ENCODE peak calls at places on chromosomes 13 and 19, in seven cellular contexts. K is IMR-90, V is mesenchymal stem cell, Y is neuronal stem cell, S is mesendoderm, M is trophoblast cell, D is H1. A is an unnamed sample.

GRCh38 chr19:12995596-12996541 is 594 bp downstream of the NFIX start:
- DNase-seq in V (peak), Y (no peak), S (no peak), K (peak), M (no peak), D (no peak), A (no peak)

GRCh38 chr19:37329686-37330085 is 41.2 kb upstream of the ZNF527 start:
- DNase-seq in K (no peak), D (no peak), Y (no peak), S (peak), M (no peak), V (no peak), A (peak)

GRCh38 chr13:43132228-43132627 is 108.8 kb downstream of the DNAJC15 start:
- DNase-seq in K (peak), M (peak), Y (peak), D (no peak), S (peak), V (peak), A (peak)

GRCh38 chr19:42270346-42271044 is 1.4 kb downstream of the CIC start:
- DNase-seq in K (no peak), D (no peak), S (no peak), M (no peak), V (peak), Y (no peak), A (no peak)

GRCh38 chr13:80572308-80572676 is 231.4 kb upstream of the SPRY2 start:
- DNase-seq in M (no peak), Y (no peak), S (no peak), V (no peak), K (no peak), D (no peak), A (no peak)

GRCh38 chr19:20928371-20928770 is 5.3 kb downstream of the ZNF85 start:
- DNase-seq in Y (no peak), K (peak), V (no peak), S (no peak), D (peak), M (no peak), A (no peak)

GRCh38 chr19:40529093-40529954 is 47.3 kb upstream of the SHKBP1 start:
- DNase-seq in K (peak), S (peak), M (peak), Y (peak), V (peak), D (peak), A (peak)

GRCh38 chr19:36707134-36707533 is 19.7 kb downstream of the ZNF567 start:
- DNase-seq in M (no peak), V (no peak), Y (no peak), D (no peak), S (no peak), K (no peak), A (no peak)

GRCh38 chr13:112374271-112374670 is 1.9 kb upstream of the SPACA7 start:
- DNase-seq in K (no peak), Y (no peak), V (no peak), M (no peak), D (no peak), S (no peak), A (no peak)

GRCh38 chr13:91520952-91521351 is 122.5 kb downstream of the GPC5 start:
- DNase-seq in V (peak), K (no peak), Y (no peak), S (no peak), M (no peak), D (no peak), A (no peak)

GRCh38 chr13:111949311-111949710 is 117.6 kb upstream of the SOX1 start:
- DNase-seq in Y (no peak), D (peak), V (no peak), M (no peak), K (no peak), S (no peak), A (peak)

GRCh38 chr13:66951426-66951825 is 278.7 kb downstream of the PCDH9 start:
- DNase-seq in M (no peak), V (no peak), Y (no peak), S (peak), D (no peak), K (no peak), A (no peak)

GRCh38 chr19:6963937-6964336 is 57.3 kb downstream of the MBD3L2B start:
- DNase-seq in V (no peak), Y (no peak), K (no peak), D (peak), S (no peak), M (no peak), A (no peak)

GRCh38 chr19:6062274-6062673 is 48.0 kb downstream of the RFX2 start:
- DNase-seq in V (no peak), D (no peak), Y (no peak), M (peak), S (no peak), K (no peak), A (no peak)

GRCh38 chr13:30744056-30744684 is 8.8 kb downstream of the ALOX5AP start:
- DNase-seq in V (peak), D (no peak), S (no peak), K (peak), M (peak), Y (no peak), A (no peak)

GRCh38 chr19:4374451-4375163 is 25.7 kb downstream of the SH3GL1 start:
- DNase-seq in V (peak), M (peak), Y (no peak), D (no peak), K (peak), S (peak), A (peak)

GRCh38 chr19:19040417-19040816 is 7.0 kb downstream of the ARMC6 start:
- DNase-seq in K (peak), S (no peak), D (no peak), M (no peak), Y (no peak), V (peak), A (no peak)

GRCh38 chr19:457636-458035 is 3.2 kb downstream of the SHC2 start:
- DNase-seq in S (no peak), Y (no peak), K (no peak), D (no peak), V (no peak), M (no peak), A (no peak)

GRCh38 chr13:31891472-31891871 is 140.1 kb upstream of the FRY start:
- DNase-seq in D (no peak), V (no peak), Y (no peak), M (no peak), S (no peak), K (no peak), A (no peak)

GRCh38 chr19:2150794-2151338 is 500 bp downstream of the AP3D1 start:
- DNase-seq in K (no peak), S (peak), Y (no peak), D (peak), M (no peak), V (peak), A (no peak)

GRCh38 chr19:2148482-2149135 is 2.8 kb downstream of the AP3D1 start:
- DNase-seq in D (no peak), K (no peak), V (no peak), M (no peak), Y (no peak), S (no peak), A (no peak)

GRCh38 chr19:2149980-2150793 is 1.2 kb downstream of the AP3D1 start:
- DNase-seq in V (peak), K (peak), D (no peak), Y (no peak), S (no peak), M (no peak), A (no peak)

GRCh38 chr19:2154587-2155075 is 3.3 kb upstream of the AP3D1 start:
- DNase-seq in M (peak), K (peak), D (no peak), Y (no peak), S (no peak), V (no peak), A (no peak)

DNA sequence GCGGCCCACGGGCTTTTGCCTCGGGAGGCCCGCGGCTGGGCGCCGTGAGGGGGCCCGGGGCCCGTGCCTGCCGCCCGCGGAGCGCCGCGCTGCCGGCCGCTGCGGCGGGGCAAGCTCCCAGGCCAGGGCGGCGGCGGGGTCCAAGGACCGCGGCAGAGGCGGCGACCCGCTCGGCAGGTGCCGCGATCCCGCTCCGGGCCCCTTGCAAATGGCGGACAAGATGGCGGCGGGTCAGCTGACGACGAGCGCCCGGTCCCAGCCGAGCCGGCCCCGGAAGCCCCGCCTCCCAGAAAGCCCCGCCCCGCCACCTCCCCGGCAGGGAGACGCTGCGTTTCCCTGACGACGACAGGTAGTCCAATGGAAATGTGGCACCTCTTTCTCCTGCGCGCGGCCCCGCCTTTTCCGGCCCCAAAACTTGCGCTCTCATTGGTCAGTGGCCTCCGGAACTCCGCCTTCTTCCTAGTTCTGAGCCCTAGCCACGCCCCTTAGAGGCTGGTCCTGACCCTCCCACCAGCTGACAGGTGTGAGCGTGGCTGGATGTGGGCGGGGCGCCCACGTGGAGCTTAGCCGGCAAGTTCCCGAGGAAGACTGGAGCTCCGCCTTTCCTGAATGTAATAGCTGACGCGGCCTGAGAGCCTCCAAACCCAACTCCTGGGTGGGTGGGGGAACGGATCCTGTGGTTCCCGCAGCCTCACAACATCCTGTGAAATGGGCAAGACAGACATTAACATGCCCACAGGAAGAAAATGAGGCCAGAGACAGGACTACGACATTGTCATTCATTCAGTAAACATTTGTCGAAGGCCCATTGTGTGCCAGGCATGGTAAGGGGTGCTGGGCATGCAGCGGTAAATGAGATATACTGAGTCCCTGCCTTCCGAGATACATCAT is at the start of gene AP3D1:
- DNase-seq in V (peak), Y (peak), D (peak), K (peak), S (peak), M (peak), A (peak)
- H3K4ac ChIP-seq in V (peak), Y (peak), D (peak), K (peak), S (peak), M (peak), A (no peak)

GRCh38 chr13:40468227-40468838 is 198.1 kb downstream of the FOXO1 start:
- DNase-seq in Y (no peak), D (no peak), S (no peak), M (no peak), K (no peak), V (no peak), A (no peak)
- H2AK5ac ChIP-seq in Y (no peak), D (no peak), S (no peak), M (no peak), K (no peak), V (no peak), A (no peak)

DNA sequence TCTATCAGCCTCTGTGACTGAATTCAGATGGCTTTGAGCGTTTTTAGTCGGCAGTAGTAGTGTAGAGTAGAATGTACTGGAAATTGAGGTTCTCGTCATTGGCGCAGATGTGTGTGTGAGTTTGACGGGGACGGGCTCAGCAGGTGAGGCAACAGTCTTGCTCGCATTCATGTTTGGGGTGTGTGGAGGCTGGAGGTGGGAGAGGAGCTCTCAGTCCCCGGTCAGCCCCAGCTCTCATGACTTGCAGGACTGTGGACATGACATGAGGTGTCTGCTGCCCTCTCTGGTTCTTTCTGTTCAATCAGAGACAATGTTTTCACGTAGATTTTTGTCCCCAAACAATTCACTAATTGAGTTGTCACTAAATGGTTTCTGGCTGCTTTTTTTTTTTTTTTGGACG is 57.2 kb downstream of the ING1 start:
- DNase-seq in V (no peak), K (no peak), D (no peak), S (peak), Y (no peak), M (no peak), A (no peak)
- H3K23ac ChIP-seq in V (no peak), K (no peak), D (no peak), S (no peak), Y (no peak), M (no peak), A (no peak)

GRCh38 chr19:54379187-54379678 is 14.5 kb upstream of the LAIR1 start:
- DNase-seq in Y (no peak), S (no peak), K (no peak), M (no peak), D (no peak), V (no peak), A (no peak)
- H3K4ac ChIP-seq in Y (no peak), S (no peak), K (no peak), M (no peak), D (no peak), V (no peak), A (no peak)